ENCODE peak calls at places on chromosomes 2 and 18, in seven cellular contexts. I is HL-60; Q is tibial nerve; L is AG10803; N is HepG2; H is choroid plexus epithelial cell; M is CD8-positive, alpha-beta T cell. S is an unnamed sample.
A peak's percentile ranks its signal among the peaks of the same experiment; 100 is the strongest.

GRCh38 chr2:231670892-231671616 is 37.3 kb upstream of the PTMA start:
- DNase-seq in H (no peak), M (no peak), Q (no peak), I (peak; percentile 71), L (no peak), N (no peak), S (peak; percentile 35)

GRCh38 chr2:218869064-218869463 is 9.5 kb downstream of the WNT6 start:
- DNase-seq in N (no peak), I (no peak), L (no peak), H (no peak), M (no peak), Q (no peak), S (no peak)

GRCh38 chr2:25042321-25043240 is 705 bp downstream of the EFR3B start:
- DNase-seq in Q (no peak), M (no peak), H (peak; percentile 37), I (no peak), N (no peak), L (peak; percentile 19), S (peak; percentile 23)

GRCh38 chr2:120513776-120514357 is 167.9 kb downstream of the INHBB start:
- DNase-seq in M (no peak), N (no peak), I (no peak), H (no peak), Q (no peak), L (no peak), S (no peak)

GRCh38 chr2:196431957-196432356 is 207.6 kb upstream of the CCDC150 start:
- DNase-seq in N (peak; percentile 29), L (peak; percentile 25), H (peak; percentile 52), I (no peak), M (no peak), Q (no peak), S (peak; percentile 26)

GRCh38 chr2:75287624-75288313 is 88.4 kb upstream of the TACR1 start:
- DNase-seq in M (no peak), N (no peak), I (peak; percentile 30), L (no peak), Q (no peak), H (no peak), S (no peak)

GRCh38 chr2:100876231-100876860 is 56.4 kb downstream of the NPAS2 start:
- DNase-seq in Q (no peak), N (no peak), L (no peak), M (no peak), I (no peak), H (no peak), S (no peak)

GRCh38 chr2:127104881-127105655 is 1.9 kb downstream of the BIN1 start:
- DNase-seq in L (no peak), M (no peak), N (no peak), I (no peak), Q (no peak), H (no peak), S (no peak)

GRCh38 chr2:159285929-159286708 is at the start of gene WDSUB1:
- DNase-seq in N (peak; percentile 74), Q (peak; percentile 37), I (peak; percentile 52), H (peak; percentile 73), L (peak; percentile 56), M (peak; percentile 4), S (peak; percentile 51)

GRCh38 chr2:22282902-22283301 is 1102.1 kb upstream of the KLHL29 start:
- DNase-seq in N (no peak), I (no peak), H (no peak), L (no peak), M (no peak), Q (no peak), S (peak; percentile 1)

GRCh38 chr2:128137094-128137616 is 46.2 kb downstream of the UGGT1 start:
- DNase-seq in L (no peak), Q (no peak), I (no peak), N (peak; percentile 11), H (no peak), M (no peak), S (no peak)

GRCh38 chr2:231613054-231613654 is 20.5 kb downstream of the TEX44 start:
- DNase-seq in N (peak; percentile 42), M (no peak), H (peak; percentile 41), I (no peak), Q (peak; percentile 37), L (peak; percentile 9), S (peak; percentile 32)

GRCh38 chr2:219689676-219690628 is 62.5 kb downstream of the SLC4A3 start:
- DNase-seq in M (no peak), Q (peak; percentile 66), I (peak; percentile 56), H (peak; percentile 82), L (peak; percentile 75), N (peak; percentile 51), S (peak; percentile 83)

GRCh38 chr2:55590810-55591440 is 26.5 kb downstream of the PPP4R3B start:
- DNase-seq in N (no peak), H (no peak), I (no peak), Q (no peak), M (no peak), L (peak; percentile 44), S (no peak)

GRCh38 chr18:9993846-9994660 is 80.2 kb downstream of the VAPA start:
- DNase-seq in I (no peak), H (no peak), N (no peak), M (no peak), L (no peak), Q (no peak), S (no peak)

GRCh38 chr2:15588329-15588919 is 3.2 kb upstream of the DDX1 start:
- DNase-seq in L (peak; percentile 56), H (peak; percentile 77), I (peak; percentile 49), N (peak; percentile 67), M (no peak), Q (peak; percentile 55), S (peak; percentile 70)

GRCh38 chr18:48996901-48997463 is 46.2 kb upstream of the SMAD7 start:
- DNase-seq in M (no peak), H (peak; percentile 93), L (peak; percentile 96), Q (no peak), I (no peak), N (peak; percentile 47), S (peak; percentile 46)

DNA sequence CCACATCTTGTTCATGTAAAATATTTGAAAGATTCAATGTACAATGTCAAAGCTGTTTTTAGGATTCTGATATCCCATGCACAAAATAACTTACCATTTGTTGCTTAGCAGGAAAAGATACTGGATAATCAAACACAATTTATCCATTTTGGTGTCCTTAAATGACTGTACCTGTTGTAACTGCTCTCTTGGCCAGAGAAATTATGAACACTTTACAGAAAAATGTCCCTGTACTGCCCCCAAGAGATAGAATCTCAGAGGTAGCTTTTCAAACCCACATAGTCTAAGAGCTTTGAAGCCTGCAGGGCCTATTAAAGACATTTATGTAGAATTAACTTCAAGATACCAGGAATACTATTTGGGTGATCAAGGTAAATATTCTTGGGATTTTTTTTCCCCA is 12.2 kb upstream of the ME2 start:
- DNase-seq in N (no peak), H (peak; percentile 63), M (no peak), L (no peak), I (no peak), Q (no peak), S (peak; percentile 38)
- TF ChIP-seq CTCF in N (peak; percentile 31), H (peak; percentile 40), M (no peak), L (peak; percentile 27), I (peak; percentile 3), Q (no peak), S (peak; percentile 26)

GRCh38 chr2:124316133-124316532 is 291.0 kb downstream of the CNTNAP5 start:
- DNase-seq in Q (no peak), N (no peak), I (no peak), M (no peak), H (no peak), L (no peak), S (no peak)
- H3K4me3 ChIP-seq in Q (no peak overlapping the region), N (no peak overlapping the region), I (no peak overlapping the region), M (no peak overlapping the region), H (no peak overlapping the region), L (no peak overlapping the region), S (no peak overlapping the region)

DNA sequence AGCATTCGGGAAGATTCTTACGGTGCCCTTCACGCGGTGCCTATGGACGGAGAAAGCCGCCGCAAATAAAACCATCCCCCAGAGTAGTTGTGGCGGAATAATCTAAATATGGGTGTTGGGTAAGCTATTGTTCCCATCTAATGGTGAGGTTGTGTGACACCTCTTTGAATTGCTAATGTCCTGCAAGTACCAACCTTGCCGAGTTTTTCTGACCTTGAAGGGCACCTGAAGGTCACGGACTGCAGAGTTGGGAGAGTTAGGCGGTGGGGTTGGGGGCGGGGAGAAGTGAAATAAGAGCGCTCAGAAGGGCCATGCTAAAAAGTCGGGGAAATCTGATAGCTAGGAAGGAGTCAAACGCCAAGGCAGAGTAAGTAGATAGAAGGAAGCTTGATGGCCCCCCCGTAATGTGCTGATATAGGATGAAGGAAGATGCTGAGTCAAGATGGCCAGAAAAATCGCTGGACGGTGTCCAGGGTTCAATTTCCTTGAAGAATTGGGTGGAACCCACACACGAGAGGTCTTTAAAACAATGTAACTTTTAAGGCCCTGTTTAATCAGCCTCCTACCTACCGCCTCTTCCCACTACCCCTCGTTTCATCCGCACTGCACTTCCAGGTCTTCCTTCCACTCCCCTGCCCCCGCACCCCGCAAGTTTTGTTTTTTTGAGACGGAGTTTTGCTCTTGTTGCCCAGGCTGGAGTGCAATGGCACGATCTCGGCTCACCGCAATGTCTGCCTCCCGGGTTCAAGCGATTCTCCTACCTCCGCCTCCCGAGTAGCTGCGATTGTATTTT is 602 bp downstream of the KATNAL2 start:
- DNase-seq in N (no peak), I (no peak), Q (peak; percentile 44), L (peak; percentile 22), H (peak; percentile 53), M (no peak), S (peak; percentile 25)
- TF ChIP-seq CTCF in N (no peak), I (no peak), Q (no peak), L (no peak), H (no peak), M (no peak), S (no peak)

DNA sequence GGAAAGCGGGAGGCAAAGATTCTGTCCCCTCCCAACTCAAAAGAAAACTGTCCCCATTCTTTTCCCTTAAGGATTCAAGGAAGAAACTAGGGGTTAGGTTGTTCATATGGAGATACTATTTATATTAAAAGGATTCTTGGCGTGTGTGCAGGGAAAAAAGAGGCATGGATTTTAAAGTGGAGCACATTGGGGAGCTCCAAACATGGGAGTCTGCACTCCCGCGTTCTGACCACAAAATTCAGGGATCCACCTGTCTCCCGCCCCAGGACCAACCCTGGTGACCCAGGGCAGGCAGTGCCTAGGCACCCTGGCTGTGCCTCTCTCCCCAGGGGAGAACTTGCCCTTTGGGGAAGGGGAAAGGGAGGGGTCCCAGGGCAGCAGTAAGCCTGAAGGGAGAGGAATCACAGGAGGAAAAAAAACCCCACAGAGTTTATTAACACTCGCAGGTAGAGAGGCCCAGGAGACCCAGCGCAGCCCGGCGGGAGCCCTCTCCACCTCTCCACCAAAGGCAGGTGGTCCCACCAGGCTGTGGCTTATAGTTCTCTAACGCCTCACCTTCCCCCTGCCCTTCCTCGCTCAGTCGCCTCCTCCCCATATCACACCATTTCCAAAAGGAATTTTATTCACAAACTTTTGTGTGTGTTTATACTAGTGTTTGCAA is 2.2 kb downstream of the PTGR3 start:
- DNase-seq in I (no peak), M (no peak), N (no peak), Q (no peak), H (no peak), L (no peak), S (no peak)
- H3K4me3 ChIP-seq in I (peak overlapping the region; percentile 90), M (no peak overlapping the region), N (peak overlapping the region; percentile 92), Q (peak overlapping the region; percentile 80), H (peak overlapping the region; percentile 9), L (peak overlapping the region; percentile 93), S (peak overlapping the region; percentile 86)

S was measured in fibroblast of pulmonary artery.